ENCODE peak calls at places on chromosomes 11 and 22, in seven cellular contexts. I, M, D, Q, N, Y and H are unnamed samples.

GRCh38 chr11:113384551-113384950 is 3.0 kb upstream of the ANKK1 start:
- DNase-seq in I (no peak), M (no peak), D (peak; percentile 94), Q (peak; percentile 93), N (no peak), Y (no peak), H (no peak)

GRCh38 chr11:69947772-69948255 is 128.6 kb upstream of the FGF3 start:
- DNase-seq in I (no peak), M (no peak), D (no peak), Q (no peak), N (no peak), Y (no peak), H (no peak)

GRCh38 chr11:8019671-8020597 is 32.8 kb downstream of the EIF3F start:
- DNase-seq in I (no peak), M (no peak), D (peak; percentile 8), Q (no peak), N (peak; percentile 37), Y (peak; percentile 64), H (no peak)

GRCh38 chr11:132844956-132845355 is 687.3 kb downstream of the OPCML start:
- DNase-seq in I (no peak), M (no peak), D (no peak), Q (no peak), N (no peak), Y (no peak), H (no peak)

GRCh38 chr11:102730036-102730815 is 5.5 kb upstream of the MMP8 start:
- DNase-seq in I (no peak), M (no peak), D (peak; percentile 90), Q (no peak), N (no peak), Y (no peak), H (no peak)

GRCh38 chr22:44181033-44181911 is 547 bp downstream of the PARVG start:
- DNase-seq in I (no peak), M (peak; percentile 40), D (no peak), Q (no peak), N (no peak), Y (no peak), H (peak; percentile 43)

GRCh38 chr11:119236490-119236889 is 30.4 kb downstream of the CBL start:
- DNase-seq in I (no peak), M (no peak), D (no peak), Q (no peak), N (no peak), Y (no peak), H (no peak)

GRCh38 chr11:132050577-132051180 is 680.3 kb downstream of the NTM start:
- DNase-seq in I (no peak), M (no peak), D (no peak), Q (no peak), N (no peak), Y (no peak), H (no peak)

GRCh38 chr22:48742556-48743343 is 1084.9 kb downstream of the BRD1 start:
- DNase-seq in I (peak; percentile 1), M (no peak), D (no peak), Q (no peak), N (no peak), Y (no peak), H (peak; percentile 22)

GRCh38 chr11:127458561-127458960 is 458.0 kb upstream of the KIRREL3 start:
- DNase-seq in I (no peak), M (no peak), D (no peak), Q (no peak), N (no peak), Y (peak; percentile 82), H (no peak)

GRCh38 chr11:13837286-13837685 is 125.2 kb upstream of the SPON1 start:
- DNase-seq in I (no peak), M (no peak), D (no peak), Q (no peak), N (no peak), Y (no peak), H (no peak)

GRCh38 chr11:120329556-120329955 is 4.5 kb downstream of the TLCD5 start:
- DNase-seq in I (no peak), M (no peak), D (no peak), Q (no peak), N (no peak), Y (no peak), H (no peak)

GRCh38 chr11:63510360-63511130 is 4.7 kb downstream of the LGALS12 start:
- DNase-seq in I (peak; percentile 37), M (peak; percentile 54), D (no peak), Q (no peak), N (peak; percentile 65), Y (no peak), H (peak; percentile 73)

GRCh38 chr11:15580056-15580774 is 465.5 kb downstream of the INSC start:
- DNase-seq in I (no peak), M (no peak), D (no peak), Q (no peak), N (no peak), Y (no peak), H (no peak)

GRCh38 chr22:31104869-31105268 is 2.5 kb downstream of the SELENOM start:
- DNase-seq in I (no peak), M (no peak), D (no peak), Q (no peak), N (peak; percentile 37), Y (no peak), H (no peak)

GRCh38 chr22:45112136-45112879 is 51.4 kb upstream of the NUP50 start:
- DNase-seq in I (no peak), M (no peak), D (no peak), Q (no peak), N (no peak), Y (no peak), H (no peak)

DNA sequence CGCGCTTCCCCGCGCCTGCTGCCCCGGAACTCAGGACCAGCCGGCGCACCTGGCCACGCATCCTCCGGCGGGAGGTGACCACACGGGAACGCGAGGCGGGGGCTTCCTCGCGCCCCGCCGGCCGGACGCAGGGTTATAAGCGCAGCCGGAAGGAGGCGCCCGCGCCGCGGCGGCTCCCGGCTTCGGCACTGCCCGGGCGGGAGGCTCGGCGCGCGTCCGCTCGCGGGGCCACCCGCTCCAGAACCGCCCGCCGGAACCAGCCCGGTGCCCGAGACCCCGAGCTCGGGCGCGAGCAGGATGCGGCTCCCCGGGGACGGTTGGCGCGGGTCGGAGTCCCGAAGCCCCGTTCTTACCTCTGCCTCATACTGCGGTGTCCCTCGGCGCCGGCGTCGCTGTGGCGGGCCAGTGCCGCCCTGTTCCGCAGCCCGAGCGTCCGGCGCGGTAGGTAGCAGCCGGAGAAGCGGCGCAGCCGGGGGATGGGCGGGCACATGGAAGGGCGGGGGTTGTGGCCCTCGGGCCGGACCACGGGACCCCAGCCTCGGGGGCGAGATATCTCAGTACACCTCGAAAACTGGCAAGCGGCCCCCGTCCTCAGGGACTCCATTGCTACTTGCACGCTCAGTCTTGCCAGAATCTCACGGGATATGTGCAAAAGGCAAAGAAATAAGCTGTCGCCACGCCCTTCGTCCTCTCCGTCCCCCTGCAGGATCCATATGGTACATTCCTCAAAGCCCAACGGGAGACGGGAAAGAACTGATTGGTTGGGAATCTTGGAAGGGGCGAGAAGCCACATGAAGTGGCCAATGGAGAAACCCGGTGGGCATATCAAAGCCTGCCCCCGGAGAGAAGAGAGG is 23.1 kb downstream of the MICAL3 start:
- DNase-seq in I (peak; percentile 92), M (peak; percentile 95), D (peak; percentile 96), Q (peak; percentile 89), N (peak; percentile 91), Y (peak; percentile 95), H (peak; percentile 86)
- TF ChIP-seq POLR2A in I (peak; percentile 86), M (peak; percentile 94), D (peak; percentile 89), Q (peak; percentile 59), N (peak; percentile 73), Y (peak; percentile 75), H (no peak)

DNA sequence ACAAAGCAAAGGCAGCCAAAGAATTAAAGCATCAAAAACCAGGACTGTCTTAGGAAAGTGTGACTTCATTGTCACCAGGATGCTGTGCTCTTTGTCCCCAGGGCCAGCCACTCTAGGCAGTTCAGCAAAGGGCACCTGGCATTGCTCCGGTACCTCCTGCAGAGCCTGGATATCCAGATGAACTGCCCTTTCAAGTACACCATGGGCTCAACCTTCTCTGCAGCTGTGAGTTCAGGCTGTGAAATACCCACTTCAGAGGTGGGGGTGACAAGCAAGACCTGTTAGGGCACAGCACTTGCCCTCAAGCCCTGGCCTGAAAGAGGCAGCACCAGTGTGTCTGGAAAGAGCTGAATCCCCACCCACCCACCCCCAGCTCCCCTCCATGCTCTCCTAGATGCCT is 44.5 kb downstream of the KCNQ1OT1 start:
- DNase-seq in I (no peak), M (no peak), D (no peak), Q (no peak), N (no peak), Y (peak; percentile 75), H (no peak)
- H3K9me3 ChIP-seq in I (peaks cover 91% of the 10 kb centered on the region), M (no peaks in the 10 kb centered on the region), D (no peaks in the 10 kb centered on the region), Q (peaks cover 30% of the 10 kb centered on the region), N (peaks cover 3% of the 10 kb centered on the region), Y (peaks cover 8% of the 10 kb centered on the region), H (no peaks in the 10 kb centered on the region)

DNA sequence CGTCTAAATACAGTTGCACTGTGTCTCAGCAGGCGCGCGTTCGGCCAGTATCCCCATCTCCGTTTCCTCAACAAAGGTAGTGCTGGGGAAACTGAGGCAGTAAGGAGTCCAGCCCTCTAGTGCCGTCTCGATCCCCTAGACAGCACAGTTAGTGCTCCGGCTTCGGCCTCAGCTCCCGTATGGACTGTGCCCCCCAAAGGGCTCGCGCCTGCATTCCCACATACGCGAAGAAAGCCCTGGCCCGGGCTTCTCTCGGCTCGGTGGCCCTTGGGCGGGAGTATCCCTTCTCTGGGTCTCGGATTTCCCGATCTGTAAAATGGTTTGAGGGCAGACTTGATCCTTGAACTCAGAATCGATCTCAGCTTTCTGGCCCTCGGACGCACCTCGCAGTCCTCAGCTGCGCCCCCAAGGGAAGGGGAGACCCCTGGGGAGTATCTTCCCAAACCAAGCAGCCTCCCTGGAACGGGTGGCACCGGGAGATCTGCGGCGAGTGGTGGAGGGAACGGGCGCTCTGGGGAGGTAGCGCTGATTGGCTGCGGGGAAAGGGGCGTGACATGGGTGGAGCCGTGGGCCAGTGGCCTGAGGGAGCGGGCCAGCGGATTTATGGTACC is 759 bp upstream of the PEX16 start:
- DNase-seq in I (peak; percentile 86), M (peak; percentile 88), D (peak; percentile 78), Q (peak; percentile 50), N (peak; percentile 81), Y (peak; percentile 96), H (peak; percentile 87)
- TF ChIP-seq POLR2A in I (peak; percentile 9), M (peak; percentile 58), D (peak; percentile 75), Q (peak; percentile 21), N (peak; percentile 80), Y (peak; percentile 42), H (no peak)

GRCh38 chr22:20247010-20247505 is 21.1 kb downstream of the RTN4R start:
- DNase-seq in I (no peak), M (peak; percentile 42), D (no peak), Q (no peak), N (no peak), Y (no peak), H (no peak)
- H3K9me3 ChIP-seq in I (no peaks in the 10 kb centered on the region), M (no peaks in the 10 kb centered on the region), D (no peaks in the 10 kb centered on the region), Q (no peaks in the 10 kb centered on the region), N (no peaks in the 10 kb centered on the region), Y (no peaks in the 10 kb centered on the region), H (no peaks in the 10 kb centered on the region)

GRCh38 chr11:37881741-37882140 is 1283.7 kb upstream of the RAG2 start:
- DNase-seq in I (no peak), M (no peak), D (no peak), Q (no peak), N (no peak), Y (no peak), H (no peak)
- TF ChIP-seq POLR2A in I (no peak), M (no peak), D (no peak), Q (no peak), N (no peak), Y (no peak), H (no peak)